ENCODE peak calls at places on chromosomes 1 and 21, in four cellular contexts. P is K562, V is GM12878, C is HepG2. R is an unnamed sample.

GRCh38 chr1:169271094-169271493 is 96.5 kb downstream of the NME7 start:
- DNase-seq in C (no peak), P (peak), V (no peak), R (no peak)

GRCh38 chr1:91693542-91693941 is 192.4 kb downstream of the TGFBR3 start:
- DNase-seq in V (no peak), C (no peak), P (no peak), R (no peak)

GRCh38 chr1:167687919-167688519 is 33.8 kb upstream of the MPZL1 start:
- DNase-seq in P (peak), C (peak), V (peak), R (peak)

GRCh38 chr1:10250663-10251062 is 40.3 kb downstream of the KIF1B start:
- DNase-seq in C (no peak), P (no peak), V (no peak), R (no peak)

GRCh38 chr21:35352066-35352770 is 303.1 kb upstream of the RUNX1 start:
- DNase-seq in V (no peak), P (no peak), C (no peak), R (no peak)

GRCh38 chr1:56983484-56983883 is 17.7 kb upstream of the C8B start:
- DNase-seq in V (no peak), P (no peak), C (no peak), R (no peak)

GRCh38 chr1:230823835-230824485 is 44.4 kb downstream of the C1orf198 start:
- DNase-seq in C (no peak), V (no peak), P (no peak), R (peak)

GRCh38 chr1:196608401-196609113 is at the start of gene KCNT2:
- DNase-seq in C (no peak), P (peak), V (no peak), R (peak)

GRCh38 chr1:229253170-229253974 is 17.5 kb upstream of the RAB4A start:
- DNase-seq in C (peak), P (no peak), V (no peak), R (no peak)

GRCh38 chr1:182671779-182672486 is 12.5 kb downstream of the RGS8 start:
- DNase-seq in P (no peak), C (no peak), V (no peak), R (no peak)

GRCh38 chr21:10616535-10616934 is 95.2 kb downstream of the TPTE start:
- DNase-seq in P (no peak), V (no peak), C (no peak), R (no peak)

GRCh38 chr21:39867198-39867650 is at the start of gene PCP4:
- DNase-seq in C (peak), P (peak), V (no peak), R (peak)
- TF ChIP-seq JUND in C (no peak), P (no peak), V (no peak), R (no peak)

GRCh38 chr1:200226268-200226968 is 183.4 kb downstream of the ZNF281 start:
- DNase-seq in V (no peak), C (no peak), P (peak), R (peak)

GRCh38 chr1:200223207-200223606 is 186.6 kb downstream of the ZNF281 start:
- DNase-seq in V (no peak), P (no peak), C (no peak), R (no peak)

GRCh38 chr1:200221614-200222282 is 188.1 kb downstream of the ZNF281 start:
- DNase-seq in V (no peak), C (no peak), P (no peak), R (no peak)

GRCh38 chr1:200223613-200224012 is 186.2 kb downstream of the ZNF281 start:
- DNase-seq in V (no peak), C (no peak), P (no peak), R (no peak)

DNA sequence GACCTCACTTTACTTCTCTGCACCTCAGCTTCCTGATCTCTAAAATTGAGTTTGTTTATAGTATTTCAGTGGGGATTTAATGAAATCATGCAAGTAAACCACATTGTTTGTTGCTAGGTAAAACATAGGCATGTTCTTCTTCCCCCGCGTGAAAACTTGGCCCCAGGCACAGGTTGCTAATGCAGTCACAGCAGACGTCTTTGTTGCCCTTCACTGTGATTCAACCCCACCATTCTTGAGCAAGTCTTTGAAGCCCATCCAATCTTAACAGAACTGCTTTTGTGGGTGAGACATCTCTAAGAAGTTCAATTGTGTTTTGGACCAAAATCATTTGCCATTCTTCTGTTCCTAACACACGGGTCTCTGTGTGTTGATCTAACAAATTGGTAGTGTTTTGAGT is 185.5 kb downstream of the ZNF281 start:
- DNase-seq in P (no peak), C (no peak), V (no peak), R (no peak)
- TF ChIP-seq ATF2 in P (no peak), C (no peak), V (no peak), R (no peak)

GRCh38 chr1:77850082-77850481 is 38.3 kb upstream of the NEXN start:
- DNase-seq in C (no peak), V (no peak), P (no peak), R (no peak)

GRCh38 chr1:77846966-77847365 is 41.5 kb upstream of the NEXN start:
- DNase-seq in P (no peak), C (no peak), V (no peak), R (no peak)

DNA sequence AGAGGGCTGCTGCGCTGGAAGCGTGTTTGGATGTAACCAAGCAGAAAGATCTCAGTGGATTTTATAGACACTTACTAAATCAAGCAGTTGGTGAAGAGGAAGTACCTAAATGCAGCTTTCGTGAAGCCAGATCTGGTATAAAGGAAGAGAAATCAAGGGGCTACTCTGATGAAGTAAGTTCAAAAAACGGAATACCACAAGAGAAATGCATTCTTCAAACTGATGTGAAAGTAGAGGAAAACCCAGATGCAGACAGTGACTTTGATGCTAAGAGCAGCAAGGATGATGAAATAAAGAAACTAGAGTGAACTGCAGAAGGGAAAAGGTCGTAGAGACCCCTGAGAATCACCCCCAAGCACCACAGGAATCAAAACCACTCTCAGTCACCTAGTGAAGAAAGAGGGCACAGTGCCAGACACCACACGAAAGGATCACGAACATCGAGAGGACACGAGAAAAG is 40.8 kb upstream of the NEXN start:
- DNase-seq in V (peak), C (no peak), P (no peak), R (no peak)
- TF ChIP-seq JUND in V (no peak), C (no peak), P (no peak), R (no peak)

GRCh38 chr1:162632234-162632666 is at the start of gene DDR2:
- DNase-seq in C (no peak), V (no peak), P (no peak), R (no peak)
- TF ChIP-seq ATF2 in C (no peak), V (no peak), P (no peak), R (no peak)

GRCh38 chr1:45594412-45594811 is 10.6 kb downstream of the NASP start:
- DNase-seq in V (no peak), P (no peak), C (no peak), R (no peak)

GRCh38 chr1:45585110-45585426 is 1.2 kb downstream of the NASP start:
- DNase-seq in P (no peak), C (no peak), V (no peak), R (no peak)

GRCh38 chr1:45585496-45586075 is 1.7 kb downstream of the NASP start:
- DNase-seq in V (no peak), C (no peak), P (no peak), R (no peak)

GRCh38 chr1:45586769-45587168 is 2.9 kb downstream of the NASP start:
- DNase-seq in V (no peak), P (no peak), C (no peak), R (no peak)

GRCh38 chr1:45589861-45590260 is 6.0 kb downstream of the NASP start:
- DNase-seq in C (no peak), V (no peak), P (no peak), R (no peak)
- TF ChIP-seq JUND in C (no peak), V (no peak), P (no peak), R (no peak)

DNA sequence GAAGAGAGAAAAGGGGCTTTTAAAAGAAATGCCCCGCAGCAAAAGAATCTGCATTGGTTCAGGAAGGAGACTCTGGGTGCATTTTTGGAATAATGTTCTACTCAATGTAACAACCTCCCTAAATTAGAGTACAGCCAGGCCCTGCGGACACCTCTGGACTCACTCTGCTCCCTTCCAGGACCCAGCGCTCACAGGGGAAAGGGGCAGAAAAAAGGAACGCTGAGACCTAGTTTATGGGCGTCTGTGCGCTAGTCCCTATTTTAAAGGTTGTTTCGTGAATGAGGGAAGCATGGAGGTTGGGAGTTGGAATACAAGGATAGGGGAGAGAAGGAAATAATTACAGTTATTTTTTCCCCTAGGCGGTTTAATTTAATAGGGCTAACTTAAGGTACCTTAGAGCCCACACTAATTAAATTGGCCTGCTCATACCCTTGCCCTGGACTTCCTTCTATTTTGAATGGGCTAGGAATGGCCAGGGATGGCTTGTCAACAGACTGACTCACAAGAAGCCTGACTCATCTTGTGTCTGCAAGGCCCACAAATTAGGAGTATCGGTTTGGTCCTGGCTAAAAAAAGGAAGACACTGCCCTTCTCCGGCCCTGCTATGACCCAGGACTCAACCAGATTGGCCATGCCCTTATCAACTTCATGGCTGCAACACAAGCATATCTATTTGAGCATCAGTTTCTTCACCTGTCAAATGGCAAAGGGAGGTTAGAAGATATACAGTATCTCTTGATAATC is 1.9 kb upstream of the SSBP3 start:
- DNase-seq in C (no peak), V (no peak), P (peak), R (no peak)
- TF ChIP-seq ATF2 in C (no peak), V (no peak), P (no peak), R (no peak)

R was measured in H1.